ENCODE peak calls at places on chromosomes 1 and 21, in seven cellular contexts. L is thyroid gland, S is upper lobe of right lung, I is esophagus muscularis mucosa, Z is HL-60, A is heart left ventricle, H is BJ. W is an unnamed sample.

GRCh38 chr1:93758842-93759515 is 77.3 kb upstream of the BCAR3 start:
- DNase-seq in S (no peak), I (no peak), A (no peak), H (no peak), Z (peak; percentile 71), L (no peak), W (no peak)

GRCh38 chr21:31366825-31367224 is 22.8 kb upstream of the TIAM1 start:
- DNase-seq in H (no peak), A (no peak), L (peak; percentile 35), I (no peak), S (no peak), Z (no peak), W (no peak)

GRCh38 chr1:180228648-180229482 is 1.2 kb upstream of the LHX4 start:
- DNase-seq in A (no peak), L (no peak), H (no peak), Z (peak; percentile 29), S (peak; percentile 40), I (no peak), W (peak; percentile 53)

GRCh38 chr1:54407201-54407956 is 1.2 kb upstream of the SSBP3 start:
- DNase-seq in A (no peak), H (peak; percentile 73), I (no peak), L (peak; percentile 76), S (no peak), Z (peak; percentile 86), W (peak; percentile 77)

GRCh38 chr1:5142389-5142788 is 488.0 kb downstream of the AJAP1 start:
- DNase-seq in A (no peak), L (no peak), I (no peak), Z (no peak), S (no peak), H (no peak), W (no peak)

GRCh38 chr1:21532992-21533534 is 23.8 kb downstream of the ALPL start:
- DNase-seq in H (no peak), A (no peak), I (no peak), Z (no peak), L (no peak), S (no peak), W (no peak)

GRCh38 chr1:155178441-155179106 is 4.9 kb downstream of the TRIM46 start:
- DNase-seq in H (no peak), I (no peak), L (no peak), S (peak; percentile 79), Z (no peak), A (peak; percentile 54), W (no peak)

GRCh38 chr1:100184536-100184935 is 6.5 kb upstream of the LRRC39 start:
- DNase-seq in A (no peak), L (no peak), I (no peak), H (no peak), Z (peak; percentile 65), S (no peak), W (no peak)

GRCh38 chr1:18974005-18974404 is 17.5 kb upstream of the IFFO2 start:
- DNase-seq in H (no peak), L (no peak), I (no peak), Z (no peak), S (no peak), A (no peak), W (no peak)

GRCh38 chr1:162571696-162572095 is 10.2 kb downstream of the UAP1 start:
- DNase-seq in L (no peak), H (no peak), S (no peak), A (no peak), Z (no peak), I (no peak), W (no peak)

GRCh38 chr1:167860231-167860923 is 53.6 kb downstream of the ADCY10 start:
- DNase-seq in S (no peak), H (no peak), A (no peak), Z (no peak), L (no peak), I (no peak), W (no peak)

GRCh38 chr1:53508991-53509663 is 49.9 kb downstream of the DMRTB1 start:
- DNase-seq in I (no peak), S (no peak), L (peak; percentile 96), H (no peak), A (peak; percentile 54), Z (peak; percentile 33), W (no peak)

GRCh38 chr21:14244911-14245310 is 29.0 kb downstream of the RBM11 start:
- DNase-seq in I (no peak), Z (no peak), A (no peak), L (no peak), S (no peak), H (no peak), W (no peak)

GRCh38 chr1:15833069-15833679 is 14.3 kb upstream of the SPEN start:
- DNase-seq in Z (peak; percentile 90), A (peak; percentile 68), L (peak; percentile 20), H (no peak), S (peak; percentile 77), I (no peak), W (peak; percentile 83)

GRCh38 chr1:151851886-151852285 is 1.6 kb downstream of the THEM5 start:
- DNase-seq in H (no peak), A (no peak), Z (no peak), L (no peak), S (no peak), I (no peak), W (no peak)

GRCh38 chr1:240712014-240712731 is 100.2 kb upstream of the GREM2 start:
- DNase-seq in S (no peak), I (no peak), A (no peak), L (no peak), Z (no peak), H (peak; percentile 62), W (no peak)

GRCh38 chr1:91092503-91092902 is 70.7 kb upstream of the ZNF644 start:
- DNase-seq in H (no peak), A (no peak), Z (no peak), L (no peak), I (no peak), S (no peak), W (no peak)

GRCh38 chr1:3236955-3237354 is 168.0 kb downstream of the PRDM16 start:
- DNase-seq in A (no peak), S (no peak), L (no peak), I (no peak), Z (no peak), H (no peak), W (no peak)

GRCh38 chr1:92482404-92482664 is 4.4 kb downstream of the GFI1 start:
- DNase-seq in S (no peak), I (no peak), L (no peak), Z (no peak), H (no peak), A (no peak), W (no peak)

GRCh38 chr1:92481598-92482403 is 4.9 kb downstream of the GFI1 start:
- DNase-seq in Z (peak; percentile 45), I (no peak), S (no peak), A (peak; percentile 65), H (no peak), L (no peak), W (no peak)

GRCh38 chr1:92484171-92484471 is 2.6 kb downstream of the GFI1 start:
- DNase-seq in A (no peak), H (no peak), Z (no peak), S (no peak), L (no peak), I (no peak), W (no peak)

GRCh38 chr1:92483442-92484170 is 3.1 kb downstream of the GFI1 start:
- DNase-seq in A (no peak), S (peak; percentile 72), H (no peak), Z (peak; percentile 95), L (peak; percentile 16), I (no peak), W (no peak)

GRCh38 chr1:92482665-92483441 is 3.9 kb downstream of the GFI1 start:
- DNase-seq in S (peak; percentile 64), H (no peak), I (no peak), Z (no peak), L (no peak), A (peak; percentile 68), W (no peak)
- H3K27me3 ChIP-seq in S (peaks cover 82% of the 10 kb centered on the region), H (peaks cover 71% of the 10 kb centered on the region), I (peaks cover 76% of the 10 kb centered on the region), Z (no peaks in the 10 kb centered on the region), L (peaks cover 25% of the 10 kb centered on the region), A (peaks cover 91% of the 10 kb centered on the region), W (peaks cover 83% of the 10 kb centered on the region)

GRCh38 chr1:112594208-112594876 is 24.6 kb downstream of the ST7L start:
- DNase-seq in I (no peak), Z (no peak), A (no peak), L (no peak), S (no peak), H (no peak), W (no peak)

DNA sequence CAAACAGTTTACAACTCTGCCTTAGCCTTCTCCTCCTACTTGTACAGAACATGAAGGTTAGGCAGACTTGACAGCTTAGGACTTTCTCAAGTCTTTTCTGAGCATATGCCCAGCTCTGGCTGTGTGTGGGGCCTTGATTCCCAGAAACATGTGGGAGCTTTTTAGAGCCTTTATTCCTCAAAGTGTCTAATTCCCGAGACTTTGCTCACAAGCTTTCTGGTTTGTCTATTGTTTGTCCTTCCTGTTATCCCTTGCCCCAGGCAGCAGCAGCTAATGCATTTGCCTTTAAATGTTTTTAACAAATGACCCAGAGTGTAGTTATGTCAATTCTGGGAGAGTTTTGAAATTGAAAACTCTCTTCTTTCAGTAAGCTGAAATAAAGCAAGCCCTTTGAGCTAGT is 29.2 kb downstream of the ST7L start:
- DNase-seq in L (no peak), H (no peak), I (no peak), S (no peak), Z (no peak), A (no peak), W (no peak)
- TF ChIP-seq CTCF in L (no peak), H (no peak), I (no peak), S (no peak), Z (no peak), A (no peak), W (no peak)

GRCh38 chr1:229373395-229373794 is 30.5 kb upstream of the CCSAP start:
- DNase-seq in Z (no peak), S (no peak), L (no peak), A (no peak), H (no peak), I (no peak), W (no peak)
- H3K27me3 ChIP-seq in Z (peaks cover 4% of the 10 kb centered on the region), S (no peaks in the 10 kb centered on the region), L (no peaks in the 10 kb centered on the region), A (no peaks in the 10 kb centered on the region), H (peaks cover 3% of the 10 kb centered on the region), I (no peaks in the 10 kb centered on the region), W (no peaks in the 10 kb centered on the region)

GRCh38 chr1:62269439-62269838 is 49.8 kb downstream of the KANK4 start:
- DNase-seq in S (no peak), Z (no peak), H (no peak), A (no peak), L (no peak), I (no peak), W (no peak)

GRCh38 chr1:62271137-62271536 is 48.1 kb downstream of the KANK4 start:
- DNase-seq in H (no peak), A (no peak), I (no peak), L (no peak), S (no peak), Z (no peak), W (no peak)

GRCh38 chr1:62273953-62274352 is 45.3 kb downstream of the KANK4 start:
- DNase-seq in L (no peak), Z (no peak), S (no peak), I (no peak), A (no peak), H (no peak), W (no peak)

GRCh38 chr1:62274496-62274895 is 44.7 kb downstream of the KANK4 start:
- DNase-seq in I (no peak), A (no peak), S (no peak), L (no peak), Z (no peak), H (no peak), W (no peak)

GRCh38 chr1:62271932-62272728 is 47.1 kb downstream of the KANK4 start:
- DNase-seq in L (no peak), A (no peak), I (no peak), H (no peak), Z (peak; percentile 42), S (no peak), W (no peak)
- TF ChIP-seq CTCF in L (no peak), A (no peak), I (no peak), H (peak; percentile 2), Z (no peak), S (no peak), W (no peak)